ENCODE peak calls at places on chromosomes 4 and X, in ten cellular contexts. V, N, B, M, T, J, G, L, Q and Z are unnamed samples. For H3K4me1, the result is how much of the 10 kb centered on the place peaks cover.

GRCh38 chr4:78426972-78427371 is 124.6 kb upstream of the ANXA3 start:
- DNase-seq in M (no peak), T (no peak), G (no peak), L (no peak), N (no peak), Q (no peak), V (no peak), J (no peak), B (no peak), Z (no peak)

GRCh38 chr4:100635899-100636298 is 118.1 kb upstream of the EMCN start:
- DNase-seq in V (no peak), G (no peak), M (no peak), N (no peak), L (no peak), Q (no peak), J (no peak), B (no peak), T (no peak), Z (no peak)

GRCh38 chr4:1750381-1751154 is 29.2 kb downstream of the TACC3 start:
- DNase-seq in M (no peak), V (no peak), J (no peak), L (no peak), T (no peak), B (no peak), G (no peak), Q (no peak), N (no peak), Z (no peak)

GRCh38 chrX:67604979-67605703 is 61.3 kb downstream of the AR start:
- DNase-seq in J (no peak), N (no peak), B (no peak), G (no peak), Q (no peak), M (no peak), V (no peak), L (peak), T (peak), Z (no peak)

GRCh38 chrX:103362504-103362903 is 6.2 kb downstream of the TCEAL9 start:
- DNase-seq in N (no peak), L (peak), B (no peak), Q (no peak), T (peak), V (no peak), G (no peak), M (no peak), J (no peak), Z (no peak)

GRCh38 chrX:109537324-109537665 is 651 bp downstream of the NXT2 start:
- DNase-seq in T (peak), G (peak), J (no peak), B (no peak), L (no peak), V (peak), N (no peak), Q (no peak), M (no peak), Z (no peak)

GRCh38 chrX:25597561-25597960 is 540.6 kb upstream of the MAGEB18 start:
- DNase-seq in N (no peak), L (no peak), V (no peak), Q (no peak), G (no peak), B (no peak), J (no peak), M (no peak), T (peak), Z (no peak)

GRCh38 chrX:555589-556220 is 74.9 kb upstream of the SHOX start:
- DNase-seq in M (no peak), G (peak), B (no peak), Q (no peak), L (no peak), N (no peak), T (no peak), V (no peak), J (no peak), Z (no peak)

GRCh38 chr4:145957307-145957706 is 18.7 kb upstream of the ZNF827 start:
- DNase-seq in V (no peak), L (no peak), J (no peak), N (no peak), T (peak), M (no peak), G (no peak), B (no peak), Q (no peak), Z (no peak)

GRCh38 chr4:53705972-53706371 is 114.7 kb upstream of the LNX1 start:
- DNase-seq in J (no peak), N (no peak), B (no peak), M (no peak), T (no peak), L (no peak), Q (no peak), G (no peak), V (no peak), Z (no peak)

GRCh38 chrX:64427787-64428186 is 32.5 kb upstream of the MTMR8 start:
- DNase-seq in T (no peak), J (no peak), N (no peak), Q (no peak), L (no peak), G (no peak), B (no peak), V (no peak), M (no peak), Z (no peak)

GRCh38 chr4:186105721-186106335 is 1.3 kb downstream of the FAM149A start:
- DNase-seq in G (no peak), M (no peak), J (no peak), V (no peak), Q (no peak), L (no peak), B (no peak), N (no peak), T (peak), Z (no peak)

GRCh38 chrX:68440940-68441339 is 7.6 kb upstream of the OPHN1 start:
- DNase-seq in V (peak), M (peak), G (peak), Q (no peak), N (peak), J (no peak), T (peak), B (peak), L (peak), Z (no peak)

DNA sequence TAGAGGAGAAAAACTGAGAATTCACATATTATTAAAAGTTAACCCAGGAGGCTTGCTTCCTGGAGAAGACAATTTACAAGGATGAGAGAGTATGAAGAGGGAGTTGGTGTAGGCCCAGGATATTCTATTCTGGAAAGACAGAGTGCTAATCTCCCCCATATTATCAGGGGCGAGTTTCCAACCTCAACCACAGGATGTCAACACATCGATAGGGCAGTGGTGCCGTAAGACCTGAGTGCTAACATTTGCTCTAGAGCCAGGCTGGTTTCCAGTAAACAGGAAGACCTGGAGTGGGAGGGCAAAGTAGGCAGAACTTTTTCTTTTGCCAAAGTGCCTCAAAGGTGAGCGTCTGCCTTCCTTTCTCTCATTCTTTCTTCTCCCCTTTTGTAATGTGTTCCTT is 2.8 kb upstream of the AWAT1 start:
- DNase-seq in Q (no peak), G (no peak), L (no peak), J (no peak), T (peak), N (no peak), M (no peak), V (no peak), B (no peak), Z (no peak)
- H3K4me1 ChIP-seq in Q (under half), G (under half), L (under half), J (under half), T (under half), N (under half), M (under half), V (under half), B (under half), Z (under half)

DNA sequence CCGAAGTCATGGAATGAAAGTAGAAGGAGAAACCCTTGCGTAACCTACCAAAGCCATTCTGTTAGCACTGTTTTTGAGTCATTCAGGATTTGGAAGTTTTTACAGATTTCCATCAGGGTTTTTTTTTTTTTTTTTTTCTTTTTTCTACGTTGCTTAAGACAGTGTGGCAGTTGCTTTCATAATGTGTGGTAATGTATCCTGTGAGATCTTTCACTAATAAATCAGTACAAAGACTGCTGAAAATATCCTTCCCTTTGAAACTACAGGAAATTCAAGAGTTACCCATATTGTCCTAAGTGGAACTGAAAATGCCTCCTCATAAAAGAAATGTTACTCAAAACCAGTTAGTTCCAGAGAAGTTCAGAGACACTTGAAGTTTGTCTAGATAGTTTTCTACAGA is 137.8 kb downstream of the RAPGEF2 start:
- DNase-seq in N (no peak), M (no peak), B (no peak), T (peak), L (no peak), G (no peak), V (no peak), J (no peak), Q (no peak), Z (no peak)
- H3K4me3 ChIP-seq in N (no peak), M (no peak), B (no peak), T (no peak), L (no peak), G (no peak), V (peak), J (no peak), Q (no peak), Z (no peak)

GRCh38 chrX:151396827-151397740 is at the start of gene VMA21:
- DNase-seq in G (peak), M (peak), B (peak), Q (peak), T (peak), L (peak), V (peak), J (peak), N (peak), Z (peak)
- H3K4me1 ChIP-seq in G (under half), M (under half), B (under half), Q (under half), T (under half), L (under half), V (under half), J (under half), N (under half), Z (half or more)

GRCh38 chr4:150582881-150583286 is 933 bp downstream of the MAB21L2 start:
- DNase-seq in L (peak), M (peak), T (peak), V (no peak), G (no peak), Q (no peak), B (no peak), J (no peak), N (peak), Z (peak)

GRCh38 chr4:150582101-150582565 is at the start of gene MAB21L2:
- DNase-seq in N (no peak), M (no peak), V (no peak), G (no peak), Q (no peak), T (no peak), L (peak), J (no peak), B (no peak), Z (no peak)

GRCh38 chr4:150586162-150586561 is 4.2 kb downstream of the MAB21L2 start:
- DNase-seq in G (no peak), N (no peak), B (no peak), M (no peak), J (no peak), T (no peak), V (no peak), L (no peak), Q (no peak), Z (no peak)

GRCh38 chr4:150583287-150584197 is 1.6 kb downstream of the MAB21L2 start:
- DNase-seq in N (peak), T (peak), G (no peak), V (no peak), M (peak), Q (no peak), L (peak), J (no peak), B (peak), Z (no peak)

GRCh38 chr4:150584198-150584593 is 2.2 kb downstream of the MAB21L2 start:
- DNase-seq in B (no peak), J (no peak), N (no peak), T (no peak), Q (no peak), M (no peak), L (no peak), V (no peak), G (no peak), Z (no peak)
- H3K4me3 ChIP-seq in B (peak), J (no peak), N (no peak), T (no peak), Q (no peak), M (no peak), L (peak), V (peak), G (peak), Z (no peak)

GRCh38 chr4:152462715-152463114 is 73.2 kb downstream of the FBXW7 start:
- DNase-seq in G (no peak), V (no peak), M (no peak), L (no peak), J (no peak), B (no peak), N (no peak), T (peak), Q (no peak), Z (no peak)
- H3K4me1 ChIP-seq in G (under half), V (half or more), M (under half), L (under half), J (under half), B (under half), N (under half), T (under half), Q (under half), Z (half or more)

DNA sequence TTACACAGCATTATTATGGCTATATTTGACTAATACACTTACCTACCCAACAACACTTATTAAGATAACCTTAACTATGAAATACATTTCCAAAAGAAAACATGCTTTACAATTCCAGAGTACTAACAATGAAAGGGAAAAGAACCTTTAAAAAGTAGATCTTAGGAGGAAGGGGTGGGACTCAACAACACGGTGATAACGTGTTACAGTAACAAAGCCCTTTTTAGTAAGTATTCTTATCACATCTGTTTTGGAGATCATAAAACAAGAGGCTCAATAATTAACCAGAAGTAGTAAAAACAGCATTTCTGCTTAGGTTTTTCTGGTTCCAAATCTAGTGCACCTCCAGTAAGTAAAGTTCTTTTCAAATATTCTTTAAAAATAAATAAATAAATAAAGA is 202.1 kb upstream of the SLC7A11 start:
- DNase-seq in V (no peak), G (no peak), Q (no peak), L (no peak), T (no peak), M (no peak), J (no peak), B (no peak), N (no peak), Z (no peak)
- H3K4me3 ChIP-seq in V (no peak), G (no peak), Q (no peak), L (no peak), T (no peak), M (no peak), J (no peak), B (no peak), N (no peak), Z (no peak)